ENCODE peak calls at places on chromosomes 4 and X, in ten cellular contexts. Y is AG04449, A is OCI-LY7, M is left ventricle myocardium inferior, B is colonic mucosa, H is A673, V is cardiac muscle cell, F is mesenchymal stem cell, Z is tibial nerve, P is PC-3. J is an unnamed sample.

GRCh38 chr4:4480685-4481393 is 61.0 kb downstream of the STX18 start:
- DNase-seq in B (no peak), Z (no peak), F (peak; percentile 37), P (no peak), H (peak; percentile 36), M (no peak), V (peak; percentile 13), A (peak; percentile 22), Y (no peak), J (no peak)

GRCh38 chrX:131854586-131854985 is 168.5 kb upstream of the STK26 start:
- DNase-seq in Y (no peak), P (peak; percentile 34), A (no peak), F (peak; percentile 29), M (no peak), Z (no peak), V (no peak), B (no peak), H (peak; percentile 27), J (no peak)

GRCh38 chr4:121462660-121463261 is 81.9 kb upstream of the QRFPR start:
- DNase-seq in F (peak; percentile 62), P (peak; percentile 73), B (peak; percentile 51), H (peak; percentile 88), A (peak; percentile 71), Z (no peak), V (peak; percentile 76), Y (peak; percentile 7), M (no peak), J (peak; percentile 1)

GRCh38 chrX:40168183-40169015 is 70.6 kb upstream of the BCOR start:
- DNase-seq in P (no peak), M (no peak), A (peak; percentile 75), Y (no peak), B (no peak), Z (no peak), F (no peak), V (no peak), H (no peak), J (no peak)

GRCh38 chr4:17713779-17714178 is 67.6 kb downstream of the FAM184B start:
- DNase-seq in H (no peak), Y (no peak), M (no peak), P (no peak), V (no peak), B (no peak), A (no peak), Z (no peak), F (no peak), J (no peak)

GRCh38 chrX:22081475-22082092 is 49.5 kb downstream of the PHEX start:
- DNase-seq in H (peak; percentile 67), Y (no peak), V (peak; percentile 80), Z (peak; percentile 30), P (peak; percentile 75), M (peak; percentile 26), B (peak; percentile 60), A (peak; percentile 47), F (peak; percentile 48), J (peak; percentile 20)

GRCh38 chrX:132071260-132071659 is 48.2 kb downstream of the STK26 start:
- DNase-seq in F (peak; percentile 21), Y (no peak), P (peak; percentile 37), M (no peak), V (peak; percentile 12), H (peak; percentile 15), Z (no peak), A (peak; percentile 9), B (no peak), J (no peak)

GRCh38 chrX:53048169-53049126 is at the start of gene GPR173:
- DNase-seq in V (peak; percentile 50), P (peak; percentile 49), B (peak; percentile 29), H (peak; percentile 63), Y (no peak), M (peak; percentile 28), A (peak; percentile 56), Z (peak; percentile 17), F (peak; percentile 60), J (no peak)

GRCh38 chrX:49209434-49210251 is 9.7 kb upstream of the SYP start:
- DNase-seq in Z (no peak), Y (no peak), H (no peak), P (no peak), B (no peak), F (no peak), V (no peak), M (no peak), A (no peak), J (no peak)

GRCh38 chr4:153374471-153374870 is 30.0 kb downstream of the MND1 start:
- DNase-seq in B (no peak), A (no peak), V (no peak), F (no peak), Z (no peak), H (peak; percentile 34), P (no peak), Y (no peak), M (no peak), J (no peak)

GRCh38 chrX:21883258-21883657 is 27.5 kb downstream of the YY2 start:
- DNase-seq in V (no peak), M (peak; percentile 13), Z (no peak), P (no peak), H (no peak), Y (no peak), A (no peak), F (peak; percentile 11), B (peak; percentile 21), J (no peak)

GRCh38 chrX:41045960-41046567 is 39.2 kb upstream of the USP9X start:
- DNase-seq in B (peak; percentile 35), Z (no peak), Y (no peak), A (no peak), M (no peak), V (peak; percentile 26), P (no peak), F (no peak), H (peak; percentile 32), J (no peak)

GRCh38 chrX:44020693-44021092 is 47.5 kb upstream of the NDP start:
- DNase-seq in A (no peak), V (no peak), Z (no peak), Y (no peak), M (no peak), F (peak; percentile 36), P (no peak), B (no peak), H (no peak), J (no peak)

GRCh38 chrX:155022587-155022986 is at the start of gene F8:
- DNase-seq in Y (no peak), Z (no peak), V (no peak), M (no peak), A (no peak), H (no peak), P (no peak), B (no peak), F (no peak), J (no peak)
- H3K4me3 ChIP-seq in Y (no peak within 1 kb of the TSS), Z (no peak within 1 kb of the TSS), V (no peak within 1 kb of the TSS), M (peak within 1 kb of the TSS; percentile 56), A (no peak within 1 kb of the TSS), H (no peak within 1 kb of the TSS), P (no peak within 1 kb of the TSS), B (no peak within 1 kb of the TSS), F (no peak within 1 kb of the TSS), J (no peak within 1 kb of the TSS)

DNA sequence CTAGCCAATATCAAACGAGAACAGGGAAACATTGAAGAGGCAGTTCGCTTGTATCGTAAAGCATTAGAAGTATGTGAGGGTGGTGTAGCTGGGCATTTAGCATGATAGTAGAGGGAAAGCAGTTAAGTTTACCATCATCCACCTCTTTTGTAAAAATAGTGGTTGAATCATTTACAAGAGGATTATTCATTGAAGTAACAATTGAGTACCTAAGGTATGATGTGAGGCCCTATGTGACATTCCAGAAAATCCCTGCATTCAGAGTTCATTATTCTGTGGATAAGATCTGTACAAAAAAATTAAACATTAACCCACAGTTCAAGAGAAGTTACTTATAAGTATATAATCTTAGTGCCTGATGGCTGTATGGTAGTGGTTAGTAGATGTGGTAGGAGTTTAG is 22.2 kb upstream of the GCNA start:
- DNase-seq in P (no peak), B (no peak), A (no peak), Y (no peak), Z (no peak), H (no peak), M (no peak), F (no peak), V (no peak), J (no peak)
- H3K4me3 ChIP-seq in P (no peak overlapping the region), B (no peak overlapping the region), A (no peak overlapping the region), Y (no peak overlapping the region), Z (no peak overlapping the region), H (no peak overlapping the region), M (no peak overlapping the region), F (no peak overlapping the region), V (no peak overlapping the region), J (no peak overlapping the region)

DNA sequence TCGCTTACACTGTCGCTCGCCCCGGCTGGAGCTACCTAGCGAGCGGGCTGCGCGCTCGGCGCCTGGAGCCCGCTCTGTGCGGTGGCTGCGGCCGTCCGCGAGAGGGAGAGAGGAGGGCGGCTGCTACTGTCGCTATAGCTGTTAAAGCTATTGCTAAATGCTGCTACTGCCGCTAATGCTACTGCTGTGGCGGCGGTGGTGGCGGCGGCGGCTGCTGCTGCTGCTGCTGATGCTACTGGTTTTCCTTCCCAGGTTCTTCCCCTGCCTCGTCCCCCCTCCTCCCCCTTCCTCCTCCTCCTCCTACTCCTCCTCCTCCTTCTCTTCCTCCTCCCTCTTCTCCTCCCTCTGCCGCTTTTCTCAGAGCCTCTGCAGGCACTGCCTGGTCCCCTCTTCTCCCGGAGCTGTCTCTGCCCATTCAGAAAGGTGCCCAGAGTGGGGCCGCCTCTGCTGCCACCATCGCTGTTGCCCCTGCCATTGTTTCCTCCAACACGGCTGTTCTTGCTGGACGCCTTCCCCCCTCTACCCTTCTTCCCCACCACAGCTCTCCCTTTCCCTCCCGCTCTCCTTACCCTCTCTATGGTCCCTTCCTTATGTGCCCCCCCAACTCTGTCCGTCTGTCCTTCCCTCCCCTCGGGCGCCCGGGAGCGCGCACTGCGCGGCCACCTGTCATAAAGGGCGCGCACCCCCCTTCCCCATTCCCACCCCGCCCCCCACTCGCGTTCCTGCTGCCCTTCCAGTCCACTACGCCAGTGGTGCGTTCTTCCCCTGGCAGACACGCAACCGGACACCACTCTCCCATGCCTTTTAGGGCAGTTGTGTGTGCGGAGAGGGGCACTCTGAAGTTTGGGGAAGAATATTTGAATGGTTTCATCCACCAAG is at the start of gene NEXMIF:
- DNase-seq in Y (no peak), F (peak; percentile 7), V (peak; percentile 70), H (peak; percentile 63), Z (no peak), M (peak; percentile 18), B (peak; percentile 20), P (peak; percentile 19), A (no peak), J (no peak)
- H3K4me3 ChIP-seq in Y (peak within 1 kb of the TSS; percentile 39), F (peak within 1 kb of the TSS; percentile 58), V (peak within 1 kb of the TSS; percentile 42), H (peak within 1 kb of the TSS; percentile 31), Z (peak within 1 kb of the TSS; percentile 51), M (peak within 1 kb of the TSS; percentile 66), B (peak within 1 kb of the TSS; percentile 42), P (peak within 1 kb of the TSS; percentile 56), A (no peak within 1 kb of the TSS), J (peak within 1 kb of the TSS; percentile 35)

DNA sequence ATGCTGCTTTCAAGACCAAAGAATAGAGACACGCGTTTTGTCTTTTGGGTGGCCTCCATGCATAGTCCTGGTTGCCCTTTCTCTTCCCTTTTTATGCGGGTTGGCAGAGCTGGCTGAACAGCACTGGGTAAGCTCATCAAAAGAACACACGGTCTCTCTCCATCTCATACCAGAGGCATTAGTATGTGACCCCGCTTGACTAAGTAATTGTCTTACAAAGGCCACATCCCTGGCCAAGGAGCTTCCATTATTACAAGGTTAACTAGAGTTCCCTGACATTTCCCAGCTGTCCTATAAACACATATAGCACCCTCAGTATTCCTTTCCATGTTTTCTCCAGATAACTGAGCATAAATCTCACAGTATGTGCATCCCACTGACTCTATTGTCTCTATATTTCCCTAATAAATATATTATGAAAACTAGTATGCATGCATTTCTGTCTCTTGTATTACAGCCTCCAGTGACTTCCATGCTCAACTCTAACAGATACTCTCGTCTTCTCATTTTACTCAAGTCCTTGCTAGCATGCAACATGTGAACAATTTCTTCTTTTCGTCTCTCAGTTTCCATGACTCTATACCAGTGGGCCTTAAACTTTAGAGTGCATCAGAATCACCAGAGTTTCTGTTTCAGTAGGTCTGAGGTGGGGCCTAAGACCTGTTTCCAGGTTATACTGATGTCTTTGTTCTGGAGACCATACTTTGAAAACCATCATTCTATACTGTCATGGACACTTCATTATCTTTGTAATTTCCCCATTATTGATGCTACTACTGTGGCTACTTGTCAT is 247.7 kb upstream of the ARSJ start:
- DNase-seq in B (no peak), H (no peak), F (no peak), Z (no peak), M (no peak), A (no peak), V (no peak), P (no peak), Y (no peak), J (no peak)
- H3K4me3 ChIP-seq in B (no peak overlapping the region), H (no peak overlapping the region), F (no peak overlapping the region), Z (no peak overlapping the region), M (no peak overlapping the region), A (no peak overlapping the region), V (no peak overlapping the region), P (no peak overlapping the region), Y (no peak overlapping the region), J (no peak overlapping the region)

J was measured in effector memory CD4-positive, alpha-beta T cell.